ENCODE peak calls at places on chromosomes 4 and X, in ten cellular contexts. One of them, this sample, is unnamed.

GRCh38 chrX:112642349-112642748 is 37.4 kb downstream of the LHFPL1 start:
- DNase-seq in stimulated activated CD4-positive, alpha-beta T cell treated with anti-CD3 and anti-CD28 coated beads, TNF-alpha, amount 100 ng/mL, for 1 hour: no peak
- DNase-seq in erythroblast: peak
- DNase-seq in NCI-H460: peak
- DNase-seq in HTR-8/SVneo: peak
- DNase-seq in activated naive CD4-positive, alpha-beta T cell treated with Interleukin-2 at 50 U/mL for 16 hours: peak
- DNase-seq in SW 1271: peak
- DNase-seq in H7: peak
- DNase-seq in AML-193: no peak
- DNase-seq in Right ventricle myocardium superior: no peak
- DNase-seq in this sample: peak

GRCh38 chrX:76279007-76279406 is 106.1 kb downstream of the PBDC1 start:
- DNase-seq in stimulated activated CD4-positive, alpha-beta T cell treated with anti-CD3 and anti-CD28 coated beads, TNF-alpha, amount 100 ng/mL, for 1 hour: peak
- DNase-seq in erythroblast: peak
- DNase-seq in NCI-H460: peak
- DNase-seq in HTR-8/SVneo: peak
- DNase-seq in activated naive CD4-positive, alpha-beta T cell treated with Interleukin-2 at 50 U/mL for 16 hours: peak
- DNase-seq in SW 1271: peak
- DNase-seq in H7: peak
- DNase-seq in AML-193: peak
- DNase-seq in Right ventricle myocardium superior: no peak
- DNase-seq in this sample: peak

GRCh38 chr4:187366530-187367279 is 628.9 kb upstream of the ZFP42 start:
- DNase-seq in stimulated activated CD4-positive, alpha-beta T cell treated with anti-CD3 and anti-CD28 coated beads, TNF-alpha, amount 100 ng/mL, for 1 hour: no peak
- DNase-seq in erythroblast: no peak
- DNase-seq in NCI-H460: no peak
- DNase-seq in HTR-8/SVneo: no peak
- DNase-seq in activated naive CD4-positive, alpha-beta T cell treated with Interleukin-2 at 50 U/mL for 16 hours: no peak
- DNase-seq in SW 1271: no peak
- DNase-seq in H7: no peak
- DNase-seq in AML-193: no peak
- DNase-seq in Right ventricle myocardium superior: no peak
- DNase-seq in this sample: no peak

GRCh38 chr4:141913928-141914327 is 277.5 kb downstream of the IL15 start:
- DNase-seq in stimulated activated CD4-positive, alpha-beta T cell treated with anti-CD3 and anti-CD28 coated beads, TNF-alpha, amount 100 ng/mL, for 1 hour: no peak
- DNase-seq in erythroblast: peak
- DNase-seq in NCI-H460: no peak
- DNase-seq in HTR-8/SVneo: no peak
- DNase-seq in activated naive CD4-positive, alpha-beta T cell treated with Interleukin-2 at 50 U/mL for 16 hours: no peak
- DNase-seq in SW 1271: no peak
- DNase-seq in H7: no peak
- DNase-seq in AML-193: no peak
- DNase-seq in Right ventricle myocardium superior: no peak
- DNase-seq in this sample: no peak

GRCh38 chrX:139083191-139083590 is 371.7 kb upstream of the FGF13 start:
- DNase-seq in stimulated activated CD4-positive, alpha-beta T cell treated with anti-CD3 and anti-CD28 coated beads, TNF-alpha, amount 100 ng/mL, for 1 hour: no peak
- DNase-seq in erythroblast: no peak
- DNase-seq in NCI-H460: no peak
- DNase-seq in HTR-8/SVneo: no peak
- DNase-seq in activated naive CD4-positive, alpha-beta T cell treated with Interleukin-2 at 50 U/mL for 16 hours: no peak
- DNase-seq in SW 1271: no peak
- DNase-seq in H7: no peak
- DNase-seq in AML-193: no peak
- DNase-seq in Right ventricle myocardium superior: no peak
- DNase-seq in this sample: no peak

GRCh38 chrX:40360557-40360956 is 220.2 kb upstream of the ATP6AP2 start:
- DNase-seq in stimulated activated CD4-positive, alpha-beta T cell treated with anti-CD3 and anti-CD28 coated beads, TNF-alpha, amount 100 ng/mL, for 1 hour: no peak
- DNase-seq in erythroblast: no peak
- DNase-seq in NCI-H460: no peak
- DNase-seq in HTR-8/SVneo: no peak
- DNase-seq in activated naive CD4-positive, alpha-beta T cell treated with Interleukin-2 at 50 U/mL for 16 hours: no peak
- DNase-seq in SW 1271: no peak
- DNase-seq in H7: no peak
- DNase-seq in AML-193: no peak
- DNase-seq in Right ventricle myocardium superior: no peak
- DNase-seq in this sample: no peak

GRCh38 chrX:20681691-20682090 is 415.0 kb upstream of the RPS6KA3 start:
- DNase-seq in stimulated activated CD4-positive, alpha-beta T cell treated with anti-CD3 and anti-CD28 coated beads, TNF-alpha, amount 100 ng/mL, for 1 hour: no peak
- DNase-seq in erythroblast: no peak
- DNase-seq in NCI-H460: no peak
- DNase-seq in HTR-8/SVneo: no peak
- DNase-seq in activated naive CD4-positive, alpha-beta T cell treated with Interleukin-2 at 50 U/mL for 16 hours: no peak
- DNase-seq in SW 1271: no peak
- DNase-seq in H7: no peak
- DNase-seq in AML-193: no peak
- DNase-seq in Right ventricle myocardium superior: no peak
- DNase-seq in this sample: no peak

GRCh38 chrX:36868592-36868991 is 139.6 kb upstream of the FAM47C start:
- DNase-seq in stimulated activated CD4-positive, alpha-beta T cell treated with anti-CD3 and anti-CD28 coated beads, TNF-alpha, amount 100 ng/mL, for 1 hour: no peak
- DNase-seq in erythroblast: no peak
- DNase-seq in NCI-H460: no peak
- DNase-seq in HTR-8/SVneo: no peak
- DNase-seq in activated naive CD4-positive, alpha-beta T cell treated with Interleukin-2 at 50 U/mL for 16 hours: no peak
- DNase-seq in SW 1271: no peak
- DNase-seq in H7: no peak
- DNase-seq in AML-193: no peak
- DNase-seq in Right ventricle myocardium superior: no peak
- DNase-seq in this sample: no peak

GRCh38 chr4:85474818-85475630 is at the start of gene ARHGAP24:
- DNase-seq in stimulated activated CD4-positive, alpha-beta T cell treated with anti-CD3 and anti-CD28 coated beads, TNF-alpha, amount 100 ng/mL, for 1 hour: no peak
- DNase-seq in erythroblast: peak
- DNase-seq in NCI-H460: peak
- DNase-seq in HTR-8/SVneo: peak
- DNase-seq in activated naive CD4-positive, alpha-beta T cell treated with Interleukin-2 at 50 U/mL for 16 hours: no peak
- DNase-seq in SW 1271: peak
- DNase-seq in H7: peak
- DNase-seq in AML-193: peak
- DNase-seq in Right ventricle myocardium superior: peak
- DNase-seq in this sample: peak

GRCh38 chrX:14758029-14758491 is 114.8 kb downstream of the FANCB start:
- DNase-seq in stimulated activated CD4-positive, alpha-beta T cell treated with anti-CD3 and anti-CD28 coated beads, TNF-alpha, amount 100 ng/mL, for 1 hour: no peak
- DNase-seq in erythroblast: no peak
- DNase-seq in NCI-H460: no peak
- DNase-seq in HTR-8/SVneo: no peak
- DNase-seq in activated naive CD4-positive, alpha-beta T cell treated with Interleukin-2 at 50 U/mL for 16 hours: no peak
- DNase-seq in SW 1271: no peak
- DNase-seq in H7: no peak
- DNase-seq in AML-193: no peak
- DNase-seq in Right ventricle myocardium superior: no peak
- DNase-seq in this sample: no peak

GRCh38 chr4:74109894-74110605 is 11.1 kb upstream of the CXCL2 start:
- DNase-seq in stimulated activated CD4-positive, alpha-beta T cell treated with anti-CD3 and anti-CD28 coated beads, TNF-alpha, amount 100 ng/mL, for 1 hour: no peak
- DNase-seq in erythroblast: no peak
- DNase-seq in NCI-H460: peak
- DNase-seq in HTR-8/SVneo: peak
- DNase-seq in activated naive CD4-positive, alpha-beta T cell treated with Interleukin-2 at 50 U/mL for 16 hours: no peak
- DNase-seq in SW 1271: peak
- DNase-seq in H7: no peak
- DNase-seq in AML-193: no peak
- DNase-seq in Right ventricle myocardium superior: no peak
- DNase-seq in this sample: no peak

GRCh38 chrX:132094169-132094568 is 33.7 kb downstream of the FRMD7 start:
- DNase-seq in stimulated activated CD4-positive, alpha-beta T cell treated with anti-CD3 and anti-CD28 coated beads, TNF-alpha, amount 100 ng/mL, for 1 hour: no peak
- DNase-seq in erythroblast: no peak
- DNase-seq in NCI-H460: no peak
- DNase-seq in HTR-8/SVneo: no peak
- DNase-seq in activated naive CD4-positive, alpha-beta T cell treated with Interleukin-2 at 50 U/mL for 16 hours: no peak
- DNase-seq in SW 1271: no peak
- DNase-seq in H7: no peak
- DNase-seq in AML-193: no peak
- DNase-seq in Right ventricle myocardium superior: no peak
- DNase-seq in this sample: no peak

GRCh38 chr4:22539251-22539650 is 23.4 kb upstream of the ADGRA3 start:
- DNase-seq in stimulated activated CD4-positive, alpha-beta T cell treated with anti-CD3 and anti-CD28 coated beads, TNF-alpha, amount 100 ng/mL, for 1 hour: no peak
- DNase-seq in erythroblast: no peak
- DNase-seq in NCI-H460: no peak
- DNase-seq in HTR-8/SVneo: no peak
- DNase-seq in activated naive CD4-positive, alpha-beta T cell treated with Interleukin-2 at 50 U/mL for 16 hours: no peak
- DNase-seq in SW 1271: no peak
- DNase-seq in H7: no peak
- DNase-seq in AML-193: no peak
- DNase-seq in Right ventricle myocardium superior: no peak
- DNase-seq in this sample: no peak

GRCh38 chrX:66149519-66149918 is 14.5 kb upstream of the HEPH start:
- DNase-seq in stimulated activated CD4-positive, alpha-beta T cell treated with anti-CD3 and anti-CD28 coated beads, TNF-alpha, amount 100 ng/mL, for 1 hour: no peak
- DNase-seq in erythroblast: no peak
- DNase-seq in NCI-H460: no peak
- DNase-seq in HTR-8/SVneo: no peak
- DNase-seq in activated naive CD4-positive, alpha-beta T cell treated with Interleukin-2 at 50 U/mL for 16 hours: no peak
- DNase-seq in SW 1271: no peak
- DNase-seq in H7: no peak
- DNase-seq in AML-193: no peak
- DNase-seq in Right ventricle myocardium superior: no peak
- DNase-seq in this sample: no peak

GRCh38 chr4:82801910-82802521 is 3.4 kb upstream of the SCD5 start:
- DNase-seq in stimulated activated CD4-positive, alpha-beta T cell treated with anti-CD3 and anti-CD28 coated beads, TNF-alpha, amount 100 ng/mL, for 1 hour: no peak
- DNase-seq in erythroblast: peak
- DNase-seq in NCI-H460: peak
- DNase-seq in HTR-8/SVneo: no peak
- DNase-seq in activated naive CD4-positive, alpha-beta T cell treated with Interleukin-2 at 50 U/mL for 16 hours: no peak
- DNase-seq in SW 1271: peak
- DNase-seq in H7: no peak
- DNase-seq in AML-193: no peak
- DNase-seq in Right ventricle myocardium superior: no peak
- DNase-seq in this sample: no peak

GRCh38 chr4:140675599-140676231 is 80.5 kb downstream of the TBC1D9 start:
- DNase-seq in stimulated activated CD4-positive, alpha-beta T cell treated with anti-CD3 and anti-CD28 coated beads, TNF-alpha, amount 100 ng/mL, for 1 hour: no peak
- DNase-seq in erythroblast: no peak
- DNase-seq in NCI-H460: no peak
- DNase-seq in HTR-8/SVneo: no peak
- DNase-seq in activated naive CD4-positive, alpha-beta T cell treated with Interleukin-2 at 50 U/mL for 16 hours: no peak
- DNase-seq in SW 1271: no peak
- DNase-seq in H7: no peak
- DNase-seq in AML-193: no peak
- DNase-seq in Right ventricle myocardium superior: no peak
- DNase-seq in this sample: no peak

GRCh38 chr4:186037182-186037581 is 31.8 kb upstream of the TLR3 start:
- DNase-seq in stimulated activated CD4-positive, alpha-beta T cell treated with anti-CD3 and anti-CD28 coated beads, TNF-alpha, amount 100 ng/mL, for 1 hour: no peak
- DNase-seq in erythroblast: no peak
- DNase-seq in NCI-H460: no peak
- DNase-seq in HTR-8/SVneo: no peak
- DNase-seq in activated naive CD4-positive, alpha-beta T cell treated with Interleukin-2 at 50 U/mL for 16 hours: no peak
- DNase-seq in SW 1271: no peak
- DNase-seq in H7: no peak
- DNase-seq in AML-193: no peak
- DNase-seq in Right ventricle myocardium superior: no peak
- DNase-seq in this sample: no peak

GRCh38 chr4:13322681-13323101 is 161.4 kb downstream of the RAB28 start:
- DNase-seq in stimulated activated CD4-positive, alpha-beta T cell treated with anti-CD3 and anti-CD28 coated beads, TNF-alpha, amount 100 ng/mL, for 1 hour: no peak
- DNase-seq in erythroblast: no peak
- DNase-seq in NCI-H460: no peak
- DNase-seq in HTR-8/SVneo: no peak
- DNase-seq in activated naive CD4-positive, alpha-beta T cell treated with Interleukin-2 at 50 U/mL for 16 hours: no peak
- DNase-seq in SW 1271: no peak
- DNase-seq in H7: no peak
- DNase-seq in AML-193: no peak
- DNase-seq in Right ventricle myocardium superior: no peak
- DNase-seq in this sample: no peak

GRCh38 chrX:12421918-12422317 is 283.6 kb downstream of the FRMPD4 start:
- DNase-seq in stimulated activated CD4-positive, alpha-beta T cell treated with anti-CD3 and anti-CD28 coated beads, TNF-alpha, amount 100 ng/mL, for 1 hour: no peak
- DNase-seq in erythroblast: no peak
- DNase-seq in NCI-H460: no peak
- DNase-seq in HTR-8/SVneo: peak
- DNase-seq in activated naive CD4-positive, alpha-beta T cell treated with Interleukin-2 at 50 U/mL for 16 hours: no peak
- DNase-seq in SW 1271: no peak
- DNase-seq in H7: no peak
- DNase-seq in AML-193: no peak
- DNase-seq in Right ventricle myocardium superior: no peak
- DNase-seq in this sample: no peak

GRCh38 chrX:150364347-150365050 is 1.4 kb downstream of the MAMLD1 start:
- DNase-seq in stimulated activated CD4-positive, alpha-beta T cell treated with anti-CD3 and anti-CD28 coated beads, TNF-alpha, amount 100 ng/mL, for 1 hour: no peak
- DNase-seq in erythroblast: peak
- DNase-seq in NCI-H460: no peak
- DNase-seq in HTR-8/SVneo: no peak
- DNase-seq in activated naive CD4-positive, alpha-beta T cell treated with Interleukin-2 at 50 U/mL for 16 hours: peak
- DNase-seq in SW 1271: no peak
- DNase-seq in H7: peak
- DNase-seq in AML-193: no peak
- DNase-seq in Right ventricle myocardium superior: peak
- DNase-seq in this sample: no peak

GRCh38 chrX:55450259-55450658 is 1.7 kb upstream of the MAGEH1 start:
- DNase-seq in stimulated activated CD4-positive, alpha-beta T cell treated with anti-CD3 and anti-CD28 coated beads, TNF-alpha, amount 100 ng/mL, for 1 hour: no peak
- DNase-seq in erythroblast: peak
- DNase-seq in NCI-H460: no peak
- DNase-seq in HTR-8/SVneo: no peak
- DNase-seq in activated naive CD4-positive, alpha-beta T cell treated with Interleukin-2 at 50 U/mL for 16 hours: no peak
- DNase-seq in SW 1271: no peak
- DNase-seq in H7: peak
- DNase-seq in AML-193: no peak
- DNase-seq in Right ventricle myocardium superior: no peak
- DNase-seq in this sample: no peak

GRCh38 chr4:54541426-54542118 is 116.2 kb upstream of the KIT start:
- DNase-seq in stimulated activated CD4-positive, alpha-beta T cell treated with anti-CD3 and anti-CD28 coated beads, TNF-alpha, amount 100 ng/mL, for 1 hour: no peak
- DNase-seq in erythroblast: peak
- DNase-seq in NCI-H460: no peak
- DNase-seq in HTR-8/SVneo: no peak
- DNase-seq in activated naive CD4-positive, alpha-beta T cell treated with Interleukin-2 at 50 U/mL for 16 hours: no peak
- DNase-seq in SW 1271: no peak
- DNase-seq in H7: no peak
- DNase-seq in AML-193: no peak
- DNase-seq in Right ventricle myocardium superior: no peak
- DNase-seq in this sample: no peak

GRCh38 chr4:95728145-95728544 is 111.7 kb upstream of the PDHA2 start:
- DNase-seq in stimulated activated CD4-positive, alpha-beta T cell treated with anti-CD3 and anti-CD28 coated beads, TNF-alpha, amount 100 ng/mL, for 1 hour: no peak
- DNase-seq in erythroblast: no peak
- DNase-seq in NCI-H460: no peak
- DNase-seq in HTR-8/SVneo: no peak
- DNase-seq in activated naive CD4-positive, alpha-beta T cell treated with Interleukin-2 at 50 U/mL for 16 hours: no peak
- DNase-seq in SW 1271: no peak
- DNase-seq in H7: no peak
- DNase-seq in AML-193: no peak
- DNase-seq in Right ventricle myocardium superior: no peak
- DNase-seq in this sample: no peak

GRCh38 chr4:79338148-79338547 is 12.3 kb upstream of the NAA11 start:
- DNase-seq in stimulated activated CD4-positive, alpha-beta T cell treated with anti-CD3 and anti-CD28 coated beads, TNF-alpha, amount 100 ng/mL, for 1 hour: no peak
- DNase-seq in erythroblast: no peak
- DNase-seq in NCI-H460: no peak
- DNase-seq in HTR-8/SVneo: no peak
- DNase-seq in activated naive CD4-positive, alpha-beta T cell treated with Interleukin-2 at 50 U/mL for 16 hours: no peak
- DNase-seq in SW 1271: no peak
- DNase-seq in H7: no peak
- DNase-seq in AML-193: no peak
- DNase-seq in Right ventricle myocardium superior: no peak
- DNase-seq in this sample: no peak

GRCh38 chr4:147786031-147786430 is 54.1 kb downstream of the ARHGAP10 start:
- DNase-seq in stimulated activated CD4-positive, alpha-beta T cell treated with anti-CD3 and anti-CD28 coated beads, TNF-alpha, amount 100 ng/mL, for 1 hour: no peak
- DNase-seq in erythroblast: no peak
- DNase-seq in NCI-H460: no peak
- DNase-seq in HTR-8/SVneo: no peak
- DNase-seq in activated naive CD4-positive, alpha-beta T cell treated with Interleukin-2 at 50 U/mL for 16 hours: no peak
- DNase-seq in SW 1271: no peak
- DNase-seq in H7: no peak
- DNase-seq in AML-193: peak
- DNase-seq in Right ventricle myocardium superior: no peak
- DNase-seq in this sample: no peak

GRCh38 chr4:76306882-76307669 is 543 bp downstream of the STBD1 start:
- DNase-seq in stimulated activated CD4-positive, alpha-beta T cell treated with anti-CD3 and anti-CD28 coated beads, TNF-alpha, amount 100 ng/mL, for 1 hour: no peak
- DNase-seq in erythroblast: peak
- DNase-seq in NCI-H460: peak
- DNase-seq in HTR-8/SVneo: peak
- DNase-seq in activated naive CD4-positive, alpha-beta T cell treated with Interleukin-2 at 50 U/mL for 16 hours: peak
- DNase-seq in SW 1271: peak
- DNase-seq in H7: peak
- DNase-seq in AML-193: peak
- DNase-seq in Right ventricle myocardium superior: peak
- DNase-seq in this sample: no peak

GRCh38 chr4:101346562-101347266 is 612 bp downstream of the PPP3CA start:
- DNase-seq in stimulated activated CD4-positive, alpha-beta T cell treated with anti-CD3 and anti-CD28 coated beads, TNF-alpha, amount 100 ng/mL, for 1 hour: no peak
- DNase-seq in erythroblast: peak
- DNase-seq in NCI-H460: peak
- DNase-seq in HTR-8/SVneo: no peak
- DNase-seq in activated naive CD4-positive, alpha-beta T cell treated with Interleukin-2 at 50 U/mL for 16 hours: peak
- DNase-seq in SW 1271: peak
- DNase-seq in H7: peak
- DNase-seq in AML-193: peak
- DNase-seq in Right ventricle myocardium superior: peak
- DNase-seq in this sample: no peak

GRCh38 chrX:5876984-5877655 is 351.5 kb downstream of the NLGN4X start:
- DNase-seq in stimulated activated CD4-positive, alpha-beta T cell treated with anti-CD3 and anti-CD28 coated beads, TNF-alpha, amount 100 ng/mL, for 1 hour: no peak
- DNase-seq in erythroblast: no peak
- DNase-seq in NCI-H460: no peak
- DNase-seq in HTR-8/SVneo: no peak
- DNase-seq in activated naive CD4-positive, alpha-beta T cell treated with Interleukin-2 at 50 U/mL for 16 hours: no peak
- DNase-seq in SW 1271: no peak
- DNase-seq in H7: peak
- DNase-seq in AML-193: no peak
- DNase-seq in Right ventricle myocardium superior: peak
- DNase-seq in this sample: no peak

This sample was measured in memory B cell.